ENCODE peak calls at places on chromosomes 13 and 19, in six cellular contexts. V is MCF 10A, F is cardiac fibroblast, U is right lobe of liver, X is body of pancreas, G is pancreas. J is an unnamed sample.
A peak's percentile ranks its signal among the peaks of the same experiment; 100 is the strongest.

GRCh38 chr13:32687275-32687674 is 101.0 kb downstream of the PDS5B start:
- DNase-seq in U (no peak), G (no peak), F (no peak), X (no peak), V (no peak), J (no peak)

GRCh38 chr13:102293723-102294122 is 108.1 kb downstream of the FGF14 start:
- DNase-seq in G (no peak), F (no peak), U (no peak), X (no peak), V (no peak), J (no peak)

GRCh38 chr19:31118292-31118925 is 230.8 kb downstream of the TSHZ3 start:
- DNase-seq in V (no peak), F (no peak), U (no peak), X (no peak), G (no peak), J (no peak)

GRCh38 chr19:7856277-7856581 is 18.0 kb downstream of the PRR36 start:
- DNase-seq in X (no peak), F (no peak), U (no peak), G (no peak), V (no peak), J (no peak)

GRCh38 chr19:16628984-16629691 is 1.1 kb upstream of the MED26 start:
- DNase-seq in F (peak; percentile 68), X (peak; percentile 51), U (peak; percentile 63), G (peak; percentile 43), V (peak; percentile 9), J (no peak)

GRCh38 chr13:50898338-50898737 is 11.3 kb upstream of the RNASEH2B start:
- DNase-seq in V (no peak), X (no peak), U (no peak), F (no peak), G (no peak), J (no peak)

GRCh38 chr19:33683881-33684549 is 62.3 kb downstream of the CHST8 start:
- DNase-seq in V (no peak), F (peak; percentile 31), U (no peak), X (peak; percentile 47), G (peak; percentile 32), J (peak; percentile 16)

GRCh38 chr19:42281175-42282035 is 12.4 kb downstream of the CIC start:
- DNase-seq in V (peak; percentile 44), F (peak; percentile 70), U (peak; percentile 55), X (peak; percentile 71), G (peak; percentile 59), J (peak; percentile 55)

GRCh38 chr19:30068528-30069395 is 126.7 kb downstream of the URI1 start:
- DNase-seq in G (no peak), U (peak; percentile 17), F (no peak), X (no peak), V (no peak), J (no peak)

GRCh38 chr13:41402695-41403511 is 54.4 kb upstream of the RGCC start:
- DNase-seq in V (no peak), G (no peak), U (no peak), X (no peak), F (no peak), J (no peak)

GRCh38 chr13:85798999-85799646 is at the start of gene SLITRK6:
- DNase-seq in G (no peak), U (no peak), X (no peak), F (peak; percentile 46), V (peak; percentile 90), J (no peak)

GRCh38 chr19:1130801-1131717 is 27.3 kb downstream of the GPX4 start:
- DNase-seq in G (no peak), U (no peak), X (no peak), F (no peak), V (no peak), J (peak; percentile 61)

GRCh38 chr19:46953955-46954501 is 65.6 kb upstream of the NPAS1 start:
- DNase-seq in V (no peak), F (no peak), X (no peak), U (no peak), G (no peak), J (no peak)

GRCh38 chr13:91017669-91018053 is 329.8 kb upstream of the MIR17HG start:
- DNase-seq in G (no peak), F (no peak), U (no peak), V (peak; percentile 68), X (peak; percentile 21), J (no peak)

GRCh38 chr13:95948646-95949045 is 104.6 kb downstream of the UGGT2 start:
- DNase-seq in G (no peak), F (peak; percentile 26), V (peak; percentile 66), X (no peak), U (no peak), J (no peak)

GRCh38 chr19:18317998-18318800 is 4.7 kb downstream of the LSM4 start:
- DNase-seq in F (no peak), G (no peak), V (no peak), U (no peak), X (peak; percentile 45), J (peak; percentile 68)

GRCh38 chr19:47693489-47693888 is 19.7 kb upstream of the EHD2 start:
- DNase-seq in V (no peak), X (no peak), G (no peak), F (no peak), U (no peak), J (no peak)

GRCh38 chr19:36093687-36094086 is 17.3 kb upstream of the OVOL3 start:
- DNase-seq in X (no peak), F (peak; percentile 26), V (no peak), G (no peak), U (no peak), J (no peak)

GRCh38 chr13:72953391-72953960 is 105.3 kb upstream of the KLF5 start:
- DNase-seq in X (peak; percentile 89), F (no peak), G (peak; percentile 67), V (peak; percentile 39), U (no peak), J (no peak)

GRCh38 chr19:6259312-6259861 is 20.4 kb downstream of the MLLT1 start:
- DNase-seq in X (no peak), V (no peak), F (no peak), G (no peak), U (peak; percentile 87), J (no peak)

GRCh38 chr13:99812611-99813010 is 159.0 kb downstream of the ZIC5 start:
- DNase-seq in U (no peak), F (no peak), V (peak; percentile 30), X (peak; percentile 25), G (peak; percentile 9), J (no peak)

GRCh38 chr19:30682576-30683536 is 310.7 kb downstream of the ZNF536 start:
- DNase-seq in G (peak; percentile 60), F (peak; percentile 73), V (peak; percentile 63), X (peak; percentile 79), U (peak; percentile 71), J (peak; percentile 64)

GRCh38 chr19:35977446-35978222 is 17.4 kb upstream of the SDHAF1 start:
- DNase-seq in X (no peak), G (no peak), U (no peak), V (no peak), F (no peak), J (peak; percentile 71)

GRCh38 chr19:12944064-12944674 is 1.5 kb upstream of the RAD23A start:
- DNase-seq in X (no peak), V (no peak), G (no peak), U (no peak), F (no peak), J (no peak)

GRCh38 chr13:24503376-24503690 is 9.2 kb downstream of the PARP4 start:
- DNase-seq in G (no peak), V (peak; percentile 10), X (no peak), U (no peak), F (no peak), J (no peak)

GRCh38 chr13:61111529-61111928 is 304.1 kb downstream of the PCDH20 start:
- DNase-seq in F (no peak), V (no peak), X (no peak), U (no peak), G (no peak), J (no peak)

GRCh38 chr13:29993196-29993595 is 142.8 kb upstream of the UBL3 start:
- DNase-seq in V (no peak), F (no peak), U (no peak), G (no peak), X (no peak), J (no peak)
- TF ChIP-seq CTCF in V (no peak), F (no peak), U (no peak), G (no peak), X (no peak), J (no peak)

GRCh38 chr19:56191115-56191514 is 6.5 kb downstream of the ZSCAN5B start:
- DNase-seq in V (no peak), F (no peak), G (no peak), U (no peak), X (no peak), J (no peak)
- TF ChIP-seq CTCF in V (no peak), F (no peak), G (no peak), U (no peak), X (no peak), J (no peak)

GRCh38 chr19:57613941-57614743 is at the start of gene ZNF134:
- DNase-seq in U (peak; percentile 94), F (peak; percentile 89), X (peak; percentile 88), G (peak; percentile 87), V (peak; percentile 89), J (peak; percentile 95)
- TF ChIP-seq CTCF in U (peak; percentile 29), F (peak; percentile 64), X (no peak), G (no peak), V (peak; percentile 27), J (no peak)

DNA sequence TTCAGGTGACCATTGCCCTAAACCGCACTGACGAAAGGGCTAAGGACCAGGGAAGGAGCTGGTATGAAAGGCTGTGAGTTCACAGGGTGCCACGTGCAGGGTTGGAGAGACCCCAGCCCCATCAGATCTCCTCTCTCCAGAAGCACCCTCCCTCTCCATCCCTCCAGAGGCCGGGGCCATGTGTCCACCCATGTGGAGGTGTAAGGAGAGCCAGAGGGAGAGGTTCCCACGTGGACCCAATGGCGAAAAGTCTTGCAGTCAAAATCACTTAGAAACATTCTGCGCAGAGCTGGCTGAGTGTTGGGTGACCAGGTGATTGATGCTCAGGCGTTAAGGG is 168.3 kb downstream of the COL4A1 start:
- DNase-seq in F (no peak), G (no peak), U (no peak), V (no peak), X (no peak), J (no peak)
- TF ChIP-seq CTCF in F (no peak), G (no peak), U (no peak), V (no peak), X (no peak), J (no peak)